ENCODE peak calls at places on chromosomes 4 and X, in five cellular contexts. G is endothelial cell; D is progenitor cell of endocrine pancreas; X is HFF-Myc; W is CD8-positive, alpha-beta T cell. I is an unnamed sample.

GRCh38 chr4:26298198-26298950 is 22.4 kb upstream of the RBPJ start:
- DNase-seq in X (no peak), W (no peak), D (no peak), G (no peak), I (no peak)

GRCh38 chrX:40394302-40394701 is 186.5 kb upstream of the ATP6AP2 start:
- DNase-seq in W (no peak), G (no peak), D (no peak), X (no peak), I (no peak)

GRCh38 chrX:43745938-43746721 is 90.0 kb downstream of the MAOA start:
- DNase-seq in X (no peak), W (no peak), G (no peak), D (no peak), I (no peak)

GRCh38 chr4:127103723-127104122 is 529.0 kb upstream of the INTU start:
- DNase-seq in G (no peak), X (no peak), W (no peak), D (no peak), I (no peak)

GRCh38 chr4:164892018-164892417 is 15.0 kb downstream of the APELA start:
- DNase-seq in X (no peak), G (no peak), W (no peak), D (no peak), I (no peak)

GRCh38 chrX:29518100-29518499 is 697.3 kb upstream of the MAGEB2 start:
- DNase-seq in D (no peak), X (peak), W (no peak), G (no peak), I (no peak)

GRCh38 chr4:108492816-108493595 is 127.4 kb upstream of the RPL34 start:
- DNase-seq in W (no peak), D (peak), X (no peak), G (peak), I (no peak)

GRCh38 chr4:47839259-47839658 is 1.4 kb upstream of the CORIN start:
- DNase-seq in D (no peak), G (no peak), X (no peak), W (no peak), I (no peak)

GRCh38 chrX:23783569-23784486 is 855 bp downstream of the SAT1 start:
- DNase-seq in G (no peak), D (no peak), X (no peak), W (no peak), I (no peak)

GRCh38 chrX:23782455-23782854 is 518 bp upstream of the SAT1 start:
- DNase-seq in W (no peak), G (no peak), D (no peak), X (no peak), I (no peak)

GRCh38 chrX:23784487-23785301 is 1.7 kb downstream of the SAT1 start:
- DNase-seq in X (no peak), G (no peak), D (no peak), W (no peak), I (no peak)

GRCh38 chrX:23785564-23785963 is 2.6 kb downstream of the SAT1 start:
- DNase-seq in W (no peak), G (no peak), D (no peak), X (no peak), I (no peak)

DNA sequence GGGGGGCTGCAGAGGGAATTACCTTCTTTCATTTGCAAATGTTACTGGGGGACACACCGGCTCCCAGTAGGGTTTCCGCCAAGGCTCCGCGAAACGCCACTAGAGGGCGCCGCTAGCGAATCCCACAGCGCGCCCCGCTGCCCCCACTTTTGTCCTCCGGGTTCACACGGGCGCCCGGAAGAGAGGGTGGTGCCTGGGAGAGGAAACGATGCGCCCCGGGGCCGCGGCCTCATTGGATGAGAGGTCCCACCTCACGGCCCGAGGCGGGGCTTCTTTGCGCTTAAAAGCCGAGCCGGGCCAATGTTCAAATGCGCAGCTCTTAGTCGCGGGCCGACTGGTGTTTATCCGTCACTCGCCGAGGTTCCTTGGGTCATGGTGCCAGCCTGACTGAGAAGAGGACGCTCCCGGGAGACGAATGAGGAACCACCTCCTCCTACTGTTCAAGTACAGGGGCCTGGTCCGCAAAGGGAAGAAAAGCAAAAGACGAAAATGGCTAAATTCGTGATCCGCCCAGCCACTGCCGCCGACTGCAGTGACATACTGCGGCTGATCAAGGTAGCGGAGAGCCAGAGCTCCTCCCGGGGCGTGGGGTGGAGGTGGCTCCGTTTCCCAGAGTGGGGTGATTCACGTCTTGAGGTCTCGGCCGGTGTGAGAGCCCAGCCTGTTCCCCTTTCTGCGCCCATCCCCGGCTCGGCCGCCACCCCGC is at the start of gene SAT1:
- DNase-seq in W (peak), D (peak), X (peak), G (peak), I (peak)
- TF ChIP-seq CTCF in W (peak), D (peak), X (peak), G (peak), I (peak)

DNA sequence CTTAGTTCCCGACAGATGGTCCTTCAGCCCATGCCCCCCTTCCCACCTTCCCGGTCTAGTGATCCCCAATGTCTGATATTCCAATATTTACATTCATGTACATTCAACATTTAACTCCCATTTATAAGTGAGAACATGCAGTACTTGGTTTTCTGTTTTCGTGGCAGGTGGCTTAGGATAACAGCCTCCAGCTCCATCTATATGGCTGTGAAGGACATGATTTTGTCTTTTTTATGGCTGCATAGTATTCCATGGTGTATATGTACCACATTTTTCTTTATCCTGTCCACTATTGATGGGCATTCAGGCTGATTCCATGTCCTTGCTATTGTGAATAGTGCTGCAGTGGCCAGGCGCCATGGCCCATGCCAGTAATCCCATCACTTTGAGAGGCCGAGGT is 13.8 kb downstream of the RBM10 start:
- DNase-seq in G (no peak), X (no peak), W (no peak), D (no peak), I (no peak)
- TF ChIP-seq CTCF in G (no peak), X (no peak), W (no peak), D (no peak), I (no peak)

GRCh38 chrX:21975242-21975641 is 34.7 kb downstream of the SMS start:
- DNase-seq in D (no peak), X (no peak), G (no peak), W (no peak), I (no peak)

GRCh38 chrX:21972046-21972445 is 31.5 kb downstream of the SMS start:
- DNase-seq in X (no peak), W (no peak), G (no peak), D (no peak), I (no peak)

GRCh38 chrX:21973321-21974010 is 33.0 kb downstream of the SMS start:
- DNase-seq in X (no peak), G (no peak), W (no peak), D (no peak), I (no peak)

GRCh38 chrX:21974011-21974385 is 33.5 kb downstream of the SMS start:
- DNase-seq in X (no peak), W (no peak), D (no peak), G (no peak), I (no peak)

GRCh38 chrX:21972721-21973120 is 32.2 kb downstream of the SMS start:
- DNase-seq in D (no peak), G (no peak), X (no peak), W (peak), I (no peak)
- TF ChIP-seq CTCF in D (peak), G (no peak), X (no peak), W (no peak), I (no peak)

GRCh38 chr4:120919358-120919757 is 3.2 kb downstream of the PRDM5 start:
- DNase-seq in X (no peak), D (no peak), G (no peak), W (no peak), I (no peak)
- TF ChIP-seq CTCF in X (no peak), D (peak), G (no peak), W (peak), I (peak)

GRCh38 chr4:74968456-74969164 is 35.7 kb downstream of the PARM1 start:
- DNase-seq in W (no peak), D (no peak), X (no peak), G (no peak), I (no peak)

GRCh38 chr4:74970577-74970976 is 37.7 kb downstream of the PARM1 start:
- DNase-seq in D (no peak), W (no peak), G (no peak), X (no peak), I (no peak)

GRCh38 chr4:74975082-74975481 is 42.2 kb downstream of the PARM1 start:
- DNase-seq in W (no peak), D (no peak), G (no peak), X (no peak), I (no peak)

GRCh38 chr4:74967324-74967723 is 34.4 kb downstream of the PARM1 start:
- DNase-seq in W (no peak), G (no peak), X (no peak), D (no peak), I (no peak)

DNA sequence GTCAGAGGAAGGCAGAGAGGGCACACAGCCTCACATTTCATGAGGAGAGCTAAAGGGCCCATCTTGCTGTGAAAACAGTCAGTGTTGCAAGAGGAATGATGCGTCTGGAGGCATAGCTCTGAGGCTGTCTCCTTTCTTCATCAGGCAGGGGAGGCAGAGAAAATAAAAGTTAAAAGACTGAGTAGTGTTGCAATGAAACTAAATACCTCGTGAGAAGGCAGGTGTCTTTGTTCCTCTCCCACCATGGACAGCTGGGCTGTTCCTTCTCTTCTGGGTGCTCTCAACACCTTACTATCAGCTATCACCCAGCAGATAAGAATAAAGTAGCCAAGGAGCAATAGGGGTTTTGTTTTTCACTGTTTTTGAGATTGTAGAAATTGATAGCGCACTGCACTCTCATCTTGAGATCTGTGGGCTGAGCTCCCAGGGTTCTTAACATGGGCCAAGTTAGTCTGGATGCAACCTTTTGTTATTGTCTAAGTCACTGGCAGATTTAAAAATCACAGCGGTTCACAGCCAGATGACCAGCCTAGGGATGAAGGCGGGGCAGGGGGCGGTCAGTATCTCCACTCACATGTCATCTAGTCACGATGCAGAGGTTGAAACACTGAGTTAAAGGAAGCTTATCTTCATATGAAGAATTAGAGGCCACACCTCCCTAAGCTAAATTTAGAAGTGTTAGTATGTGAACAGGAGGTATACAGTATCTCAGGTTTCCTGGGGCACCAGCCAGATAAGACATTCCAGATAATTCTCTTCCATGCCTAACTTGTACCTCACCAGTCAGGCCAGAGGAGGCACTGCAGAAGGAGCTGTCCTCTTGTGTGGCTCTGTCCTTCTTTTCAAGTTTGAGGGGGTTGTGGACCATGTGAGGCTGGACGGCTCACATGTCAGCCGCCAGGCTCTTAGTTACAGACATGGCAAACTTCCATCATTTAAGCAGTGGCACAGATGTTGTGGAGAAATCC is 36.9 kb downstream of the PARM1 start:
- DNase-seq in D (no peak), X (no peak), G (no peak), W (no peak), I (no peak)
- TF ChIP-seq CTCF in D (peak), X (no peak), G (no peak), W (no peak), I (peak)

GRCh38 chrX:8748855-8749254 is 16.9 kb upstream of the ANOS1 start:
- DNase-seq in X (no peak), G (peak), D (no peak), W (no peak), I (no peak)
- TF ChIP-seq CTCF in X (peak), G (no peak), D (peak), W (peak), I (peak)

GRCh38 chr4:55186700-55187099 is 61.3 kb upstream of the KDR start:
- DNase-seq in D (no peak), G (no peak), W (no peak), X (no peak), I (no peak)

GRCh38 chr4:55183926-55184599 is 58.7 kb upstream of the KDR start:
- DNase-seq in G (no peak), X (peak), D (no peak), W (no peak), I (no peak)

GRCh38 chr4:55186123-55186522 is 60.7 kb upstream of the KDR start:
- DNase-seq in D (no peak), X (no peak), G (no peak), W (no peak), I (no peak)

GRCh38 chr4:55181606-55182005 is 56.2 kb upstream of the KDR start:
- DNase-seq in W (no peak), D (no peak), X (no peak), G (no peak), I (no peak)

DNA sequence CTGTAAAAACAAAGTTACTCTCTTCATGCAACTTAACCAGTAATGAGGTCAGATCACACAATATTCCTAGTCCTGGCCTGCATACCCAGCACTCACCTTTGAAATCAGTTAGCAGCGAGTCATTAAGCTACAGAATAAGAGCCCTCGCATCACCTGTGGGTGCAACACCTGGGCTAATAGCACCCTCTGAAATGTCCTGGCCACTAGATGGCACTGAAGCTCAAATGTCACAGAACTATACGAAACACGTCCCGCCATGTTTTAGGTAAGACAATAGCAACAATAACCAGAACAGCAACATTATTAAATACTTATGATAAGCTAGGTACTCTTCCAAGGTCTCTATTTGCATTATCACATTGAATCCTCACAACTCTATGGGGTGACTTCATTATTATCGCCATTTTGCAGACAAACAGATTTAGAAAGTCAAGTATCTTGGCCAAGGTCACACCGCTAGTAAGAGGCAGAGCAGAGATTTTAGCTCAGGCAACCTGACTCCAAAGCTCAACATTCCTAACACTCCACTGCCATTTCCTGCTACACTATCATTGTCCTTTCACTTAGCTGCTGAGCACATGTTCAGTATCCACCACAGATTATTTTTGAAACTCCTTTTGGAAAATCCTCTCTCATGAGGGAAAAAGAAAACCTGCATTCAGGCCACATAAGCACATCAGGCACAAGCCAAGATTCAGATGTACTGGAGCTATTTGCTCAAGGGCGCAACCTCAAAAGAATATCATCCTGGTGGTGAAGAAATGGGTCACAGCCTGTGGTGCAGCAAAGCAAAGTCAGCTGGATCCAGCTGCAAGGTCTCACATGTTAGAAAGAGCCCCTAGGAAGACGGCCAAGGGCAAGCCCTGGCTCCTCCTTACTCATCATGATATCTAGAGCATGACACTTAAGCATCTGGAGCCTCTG is 59.5 kb upstream of the KDR start:
- DNase-seq in G (no peak), D (no peak), X (no peak), W (no peak), I (no peak)
- TF ChIP-seq CTCF in G (peak), D (peak), X (peak), W (peak), I (no peak)